ENCODE peak calls at places on chromosome 6, in four cellular contexts. I is thyroid gland, F is transverse colon, G is psoas muscle. H is an unnamed sample.

GRCh38 chr6:35139924-35140524 is 1.1 kb downstream of the TCP11 start:
- DNase-seq in I (peak; percentile 38), F (peak; percentile 58), G (peak; percentile 26), H (no peak)

GRCh38 chr6:9761220-9761619 is 653.7 kb downstream of the TFAP2A start:
- DNase-seq in I (no peak), F (no peak), G (no peak), H (no peak)

GRCh38 chr6:80314531-80314930 is 208.1 kb downstream of the BCKDHB start:
- DNase-seq in I (peak; percentile 16), F (no peak), G (no peak), H (no peak)

GRCh38 chr6:149938571-149939462 is 3.0 kb upstream of the ULBP2 start:
- DNase-seq in I (peak; percentile 25), F (no peak), G (no peak), H (no peak)

GRCh38 chr6:152727507-152727906 is 23.1 kb upstream of the VIP start:
- DNase-seq in I (no peak), F (no peak), G (no peak), H (no peak)

GRCh38 chr6:112466378-112467151 is 119.4 kb downstream of the RFPL4B start:
- DNase-seq in I (no peak), F (no peak), G (no peak), H (no peak)

GRCh38 chr6:128605961-128606360 is 85.6 kb upstream of the PTPRK start:
- DNase-seq in I (no peak), F (no peak), G (no peak), H (no peak)

GRCh38 chr6:149365197-149365596 is 34.9 kb upstream of the SUMO4 start:
- DNase-seq in I (no peak), F (no peak), G (no peak), H (no peak)

GRCh38 chr6:167292301-167293087 is 1.4 kb downstream of the UNC93A start:
- DNase-seq in I (no peak), F (no peak), G (no peak), H (no peak)

GRCh38 chr6:7578949-7579348 is 11.0 kb upstream of the SNRNP48 start:
- DNase-seq in I (no peak), F (no peak), G (no peak), H (no peak)
- H3K36me3 ChIP-seq in I (peaks cover 65% of the 10 kb centered on the region), F (peaks cover 3% of the 10 kb centered on the region), G (no peaks in the 10 kb centered on the region), H (peaks cover 58% of the 10 kb centered on the region)

GRCh38 chr6:89956182-89956581 is 61.9 kb downstream of the GJA10 start:
- DNase-seq in I (no peak), F (no peak), G (no peak), H (no peak)

GRCh38 chr6:89952696-89953095 is 58.4 kb downstream of the GJA10 start:
- DNase-seq in I (no peak), F (peak; percentile 12), G (no peak), H (no peak)

GRCh38 chr6:89952361-89952680 is 58.1 kb downstream of the GJA10 start:
- DNase-seq in I (no peak), F (no peak), G (no peak), H (no peak)

GRCh38 chr6:89955364-89955763 is 61.1 kb downstream of the GJA10 start:
- DNase-seq in I (no peak), F (no peak), G (no peak), H (no peak)

GRCh38 chr6:89954721-89955148 is 60.5 kb downstream of the GJA10 start:
- DNase-seq in I (no peak), F (no peak), G (no peak), H (no peak)
- H3K27ac ChIP-seq in I (no peak overlapping the region), F (no peak overlapping the region), G (no peak overlapping the region), H (no peak overlapping the region)

DNA sequence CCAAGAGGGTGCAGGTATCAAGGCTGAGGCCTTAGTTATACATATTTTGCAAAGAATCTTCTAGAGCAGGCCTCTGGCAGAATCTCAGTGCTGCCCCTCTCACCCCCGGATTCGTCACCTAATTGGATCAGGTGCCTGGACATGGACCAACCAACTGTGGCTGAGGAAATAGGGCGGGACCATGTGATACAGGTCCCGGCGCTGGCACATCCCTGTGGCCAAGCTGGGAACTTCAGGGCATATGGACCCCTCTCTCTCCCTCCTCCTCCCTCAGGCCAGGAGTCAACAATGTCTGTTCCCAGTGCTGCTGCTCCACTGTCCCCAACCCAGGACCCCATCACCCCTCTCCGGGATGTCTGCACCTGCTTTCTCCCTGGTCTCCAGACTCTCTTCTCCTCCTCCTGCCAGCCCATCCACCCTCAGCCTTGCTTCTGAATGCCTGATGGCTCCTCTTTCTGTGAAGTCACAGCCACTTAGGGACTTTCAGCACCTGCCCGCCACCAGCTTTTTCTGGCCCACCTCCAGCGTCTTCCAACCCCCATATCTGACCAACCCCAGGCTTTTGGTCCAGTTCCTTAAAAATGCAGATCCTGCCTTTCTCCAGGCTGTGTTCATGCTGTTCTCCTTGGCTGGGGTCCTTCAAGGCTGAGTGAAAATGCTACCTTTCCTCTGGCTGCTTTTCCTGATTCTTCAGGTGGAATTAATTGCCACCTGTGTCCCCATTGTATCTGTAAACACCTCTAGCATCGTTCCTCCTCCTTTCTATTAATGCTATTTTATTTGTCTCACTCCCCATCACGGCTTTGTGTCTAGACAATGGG is 19.0 kb upstream of the MLN start:
- DNase-seq in I (peak; percentile 52), F (no peak), G (no peak), H (no peak)
- TF ChIP-seq CTCF in I (no peak), F (no peak), G (no peak), H (no peak)

GRCh38 chr6:24959333-24959732 is 23.6 kb upstream of the RIPOR2 start:
- DNase-seq in I (no peak), F (no peak), G (no peak), H (no peak)

GRCh38 chr6:24963887-24964570 is 28.3 kb upstream of the RIPOR2 start:
- DNase-seq in I (no peak), F (peak; percentile 30), G (no peak), H (no peak)

GRCh38 chr6:24960991-24961475 is 25.3 kb upstream of the RIPOR2 start:
- DNase-seq in I (no peak), F (peak; percentile 15), G (no peak), H (no peak)

DNA sequence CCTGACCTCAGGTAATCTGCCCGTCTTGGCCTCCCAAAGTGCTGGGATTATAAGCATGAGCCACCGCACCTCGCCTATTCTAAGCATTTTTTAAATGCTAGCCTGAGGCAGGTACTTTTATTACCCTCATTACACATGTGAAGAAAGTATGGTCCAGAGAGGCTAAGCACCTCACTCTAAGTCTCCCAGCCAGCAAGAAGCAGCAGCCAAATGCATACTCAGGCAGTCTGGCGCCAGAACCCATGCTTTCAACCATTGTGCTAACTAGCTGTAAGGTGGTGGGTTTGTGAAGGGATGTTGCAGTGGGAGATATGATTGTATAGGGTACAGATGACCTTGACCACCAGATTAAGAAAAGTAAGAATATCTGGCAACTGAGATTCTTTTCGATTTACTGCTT is 26.1 kb upstream of the RIPOR2 start:
- DNase-seq in I (no peak), F (no peak), G (no peak), H (no peak)
- H3K36me3 ChIP-seq in I (no peaks in the 10 kb centered on the region), F (no peaks in the 10 kb centered on the region), G (no peaks in the 10 kb centered on the region), H (no peaks in the 10 kb centered on the region)

DNA sequence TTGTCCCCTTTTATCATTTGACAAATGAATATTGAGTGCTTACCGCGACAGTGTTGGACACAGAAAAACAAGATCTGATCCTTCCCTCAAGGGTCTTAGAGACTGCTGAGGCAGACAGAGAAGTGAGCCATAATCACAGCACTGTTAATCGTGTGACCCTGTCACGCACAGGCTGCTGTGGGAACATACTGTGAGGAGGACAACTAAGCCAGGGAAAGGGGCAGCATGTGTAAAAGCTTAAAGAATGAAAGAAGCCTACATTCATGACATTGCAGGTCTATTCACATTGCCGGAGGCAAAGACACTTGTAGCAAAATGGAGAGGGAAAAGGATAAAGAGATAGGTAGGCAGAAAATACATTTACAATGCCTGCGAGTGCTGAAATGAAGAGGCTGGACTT is 32.7 kb downstream of the TRDN start:
- DNase-seq in I (no peak), F (no peak), G (no peak), H (no peak)
- H3K27ac ChIP-seq in I (no peak overlapping the region), F (no peak overlapping the region), G (peak overlapping the region; percentile 54), H (peak overlapping the region; percentile 27)

GRCh38 chr6:73309784-73310502 is 44.1 kb downstream of the DPPA5 start:
- DNase-seq in I (peak; percentile 54), F (peak; percentile 59), G (peak; percentile 30), H (peak; percentile 35)

GRCh38 chr6:73309534-73309783 is 44.6 kb downstream of the DPPA5 start:
- DNase-seq in I (no peak), F (no peak), G (no peak), H (no peak)

GRCh38 chr6:73314577-73315492 is 39.2 kb downstream of the DPPA5 start:
- DNase-seq in I (no peak), F (no peak), G (no peak), H (no peak)

DNA sequence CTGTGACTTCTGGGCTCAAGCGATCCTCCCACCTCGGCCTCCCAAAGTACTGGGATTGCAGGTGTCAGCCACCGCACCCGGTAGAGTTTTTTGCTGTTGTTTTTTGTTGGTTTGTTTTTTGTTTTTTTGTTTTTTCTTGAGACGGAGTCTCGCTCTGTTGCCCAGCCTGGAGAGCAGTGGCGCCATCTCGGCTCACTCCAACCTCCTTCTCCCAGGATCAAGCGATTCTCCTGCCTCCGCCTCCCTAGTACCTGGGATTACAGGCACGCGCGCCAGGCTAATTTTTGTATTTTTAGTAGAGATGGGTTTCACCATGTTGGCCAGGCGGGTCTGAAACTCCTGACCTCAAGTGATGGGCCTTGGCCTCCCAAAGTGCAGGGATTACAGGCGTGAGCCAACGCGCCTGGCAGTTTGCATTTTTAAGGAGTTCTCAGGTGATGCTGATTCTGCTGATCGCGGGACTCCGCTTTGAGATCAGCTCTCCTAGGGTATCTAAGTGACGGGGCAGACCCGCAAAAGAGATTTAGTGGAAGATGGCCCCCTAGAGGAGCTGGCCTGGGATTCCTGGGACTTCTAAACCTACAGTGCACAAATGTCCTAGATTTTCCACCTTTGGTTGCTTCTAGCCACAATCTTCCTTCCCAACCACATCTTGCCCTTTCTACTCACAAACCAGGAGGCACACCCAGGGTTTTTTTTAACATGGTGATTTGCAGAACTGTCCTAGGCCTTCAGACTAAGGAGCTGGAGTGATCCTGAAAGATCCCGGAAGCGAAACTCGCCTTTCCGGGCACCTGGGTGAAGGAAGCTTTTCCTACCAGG is 45.2 kb downstream of the DPPA5 start:
- DNase-seq in I (no peak), F (no peak), G (no peak), H (no peak)
- TF ChIP-seq CTCF in I (no peak), F (no peak), G (no peak), H (no peak)

H was measured in left ventricle myocardium inferior.